ENCODE peak calls at places on chromosome 7, in nine cellular contexts. L is tibial artery, Q is AG09309, M is body of pancreas, R is fibroblast of villous mesenchyme, B is heart right ventricle, K is tibial nerve, J is lower leg skin, X is HL-60. G is an unnamed sample.

GRCh38 chr7:24910551-24911212 is 69.3 kb downstream of the OSBPL3 start:
- DNase-seq in L (no peak), Q (no peak), M (no peak), R (peak; percentile 46), B (no peak), K (no peak), J (no peak), X (no peak), G (no peak)

GRCh38 chr7:5699951-5700384 is 81.5 kb downstream of the RNF216 start:
- DNase-seq in L (no peak), Q (no peak), M (peak; percentile 50), R (peak; percentile 27), B (no peak), K (no peak), J (no peak), X (no peak), G (no peak)

GRCh38 chr7:82335927-82336326 is 107.7 kb downstream of the CACNA2D1 start:
- DNase-seq in L (no peak), Q (no peak), M (peak; percentile 52), R (peak; percentile 70), B (no peak), K (no peak), J (no peak), X (no peak), G (peak; percentile 16)

GRCh38 chr7:88069093-88069492 is 135.0 kb downstream of the ADAM22 start:
- DNase-seq in L (no peak), Q (no peak), M (no peak), R (no peak), B (no peak), K (no peak), J (no peak), X (no peak), G (no peak)

GRCh38 chr7:143381427-143382125 is 431 bp downstream of the ZYX start:
- DNase-seq in L (peak; percentile 76), Q (peak; percentile 38), M (peak; percentile 72), R (peak; percentile 80), B (peak; percentile 86), K (peak; percentile 62), J (peak; percentile 96), X (no peak), G (peak; percentile 48)

GRCh38 chr7:71707041-71707440 is 575.1 kb downstream of the GALNT17 start:
- DNase-seq in L (no peak), Q (no peak), M (no peak), R (no peak), B (no peak), K (no peak), J (no peak), X (no peak), G (no peak)

GRCh38 chr7:151585744-151586424 is 66.2 kb upstream of the RHEB start:
- DNase-seq in L (no peak), Q (no peak), M (no peak), R (no peak), B (no peak), K (no peak), J (no peak), X (no peak), G (no peak)

GRCh38 chr7:44473295-44473694 is 17.2 kb downstream of the NUDCD3 start:
- DNase-seq in L (no peak), Q (no peak), M (no peak), R (peak; percentile 33), B (no peak), K (no peak), J (no peak), X (no peak), G (no peak)

GRCh38 chr7:120799147-120799546 is 58.8 kb downstream of the TSPAN12 start:
- DNase-seq in L (no peak), Q (no peak), M (no peak), R (no peak), B (no peak), K (no peak), J (no peak), X (no peak), G (no peak)

GRCh38 chr7:139753079-139753692 is 24.6 kb downstream of the HIPK2 start:
- DNase-seq in L (no peak), Q (no peak), M (no peak), R (no peak), B (no peak), K (no peak), J (peak; percentile 70), X (no peak), G (no peak)

GRCh38 chr7:139771001-139771956 is 6.5 kb downstream of the HIPK2 start:
- DNase-seq in L (no peak), Q (peak; percentile 28), M (peak; percentile 36), R (peak; percentile 86), B (no peak), K (no peak), J (no peak), X (no peak), G (peak; percentile 84)

GRCh38 chr7:47484923-47485639 is 96.8 kb downstream of the TNS3 start:
- DNase-seq in L (no peak), Q (no peak), M (no peak), R (no peak), B (no peak), K (no peak), J (no peak), X (no peak), G (no peak)
- H3K4me3 ChIP-seq in L (no peak overlapping the region), Q (no peak overlapping the region), M (no peak overlapping the region), R (no peak overlapping the region), B (no peak overlapping the region), K (no peak overlapping the region), J (no peak overlapping the region), X (no peak overlapping the region), G (no peak overlapping the region)

DNA sequence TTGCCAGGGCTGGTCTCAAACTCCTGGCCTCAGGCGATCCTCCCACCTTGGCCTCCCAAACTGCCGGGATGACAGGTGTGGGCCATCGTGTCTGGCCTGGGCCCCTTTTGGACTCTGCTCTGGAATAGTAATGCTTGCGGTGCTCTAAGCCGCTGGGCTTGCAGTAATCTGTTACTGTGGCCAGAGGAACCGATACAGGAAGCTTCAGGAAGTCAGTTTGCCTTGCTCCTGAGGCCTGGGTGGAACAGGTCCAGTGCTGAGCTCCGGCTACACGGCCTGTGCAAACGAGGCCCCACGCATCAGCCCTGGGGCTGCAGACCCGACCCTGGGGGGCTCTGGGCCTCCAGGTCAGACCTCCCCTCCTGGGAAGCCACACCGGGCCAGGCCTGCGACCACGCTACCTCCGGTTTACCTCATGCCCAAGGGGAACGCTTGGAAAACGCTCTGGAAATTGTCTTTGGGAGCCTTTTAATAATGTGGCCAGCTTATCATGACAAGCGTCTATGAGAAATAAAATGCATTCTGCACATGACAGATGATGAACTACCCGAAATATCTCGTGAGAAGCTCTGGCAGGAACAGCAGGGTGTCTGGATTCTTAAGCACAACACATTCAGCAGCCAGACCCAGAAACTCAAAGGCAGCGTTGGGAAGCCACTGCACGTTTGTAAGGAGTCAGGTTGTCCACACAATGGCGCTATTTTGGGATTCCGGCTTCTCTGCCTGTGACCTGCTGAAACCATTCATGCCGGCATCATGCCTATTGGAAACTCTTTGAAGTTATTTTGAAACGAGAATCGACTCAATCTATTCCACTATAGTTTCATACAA is 10.1 kb upstream of the ADAP1 start:
- DNase-seq in L (peak; percentile 72), Q (peak; percentile 52), M (peak; percentile 48), R (peak; percentile 75), B (peak; percentile 23), K (no peak), J (peak; percentile 84), X (peak; percentile 69), G (peak; percentile 41)
- TF ChIP-seq CTCF in L (peak; percentile 24), Q (peak; percentile 49), M (no peak), R (peak; percentile 18), B (peak; percentile 23), K (no peak), J (no peak), X (peak; percentile 20), G (peak; percentile 49)

GRCh38 chr7:92608380-92609322 is 18.5 kb upstream of the FAM133B start:
- DNase-seq in L (no peak), Q (no peak), M (peak; percentile 68), R (no peak), B (peak; percentile 24), K (no peak), J (no peak), X (no peak), G (no peak)
- H3K4me3 ChIP-seq in L (no peak overlapping the region), Q (no peak overlapping the region), M (no peak overlapping the region), R (peak overlapping the region; percentile 3), B (no peak overlapping the region), K (no peak overlapping the region), J (no peak overlapping the region), X (no peak overlapping the region), G (no peak overlapping the region)

DNA sequence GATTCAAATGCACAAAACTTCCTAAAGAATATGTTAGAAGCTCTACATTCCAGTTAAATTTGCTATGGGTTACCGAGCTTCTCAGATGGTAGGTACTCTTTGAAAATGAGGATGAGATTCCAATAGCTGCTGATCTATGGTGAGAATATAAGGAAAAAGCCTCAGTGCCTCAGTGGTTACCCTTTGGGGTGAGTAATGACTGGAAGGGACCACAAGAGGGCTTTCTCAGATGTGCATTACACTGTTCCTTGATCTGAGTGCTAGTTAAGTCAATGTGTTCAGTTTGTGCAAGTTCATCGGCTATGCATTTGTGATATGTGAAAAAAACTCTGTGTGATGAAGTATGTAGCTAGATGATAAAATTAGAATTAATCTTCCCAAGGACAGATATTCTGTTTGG is 3.5 kb downstream of the NRCAM start:
- DNase-seq in L (no peak), Q (no peak), M (no peak), R (peak; percentile 24), B (no peak), K (no peak), J (no peak), X (no peak), G (no peak)
- TF ChIP-seq CTCF in L (no peak), Q (peak; percentile 58), M (peak; percentile 24), R (peak; percentile 69), B (peak; percentile 17), K (peak; percentile 30), J (no peak), X (peak; percentile 47), G (peak; percentile 68)

GRCh38 chr7:1537631-1538412 is 7.3 kb downstream of the MAFK start:
- DNase-seq in L (peak; percentile 95), Q (peak; percentile 84), M (peak; percentile 94), R (peak; percentile 98), B (peak; percentile 94), K (peak; percentile 93), J (peak; percentile 97), X (no peak), G (peak; percentile 91)
- H3K4me3 ChIP-seq in L (peak overlapping the region; percentile 76), Q (peak overlapping the region; percentile 47), M (no peak overlapping the region), R (peak overlapping the region; percentile 62), B (peak overlapping the region; percentile 26), K (peak overlapping the region; percentile 38), J (no peak overlapping the region), X (no peak overlapping the region), G (peak overlapping the region; percentile 34)

DNA sequence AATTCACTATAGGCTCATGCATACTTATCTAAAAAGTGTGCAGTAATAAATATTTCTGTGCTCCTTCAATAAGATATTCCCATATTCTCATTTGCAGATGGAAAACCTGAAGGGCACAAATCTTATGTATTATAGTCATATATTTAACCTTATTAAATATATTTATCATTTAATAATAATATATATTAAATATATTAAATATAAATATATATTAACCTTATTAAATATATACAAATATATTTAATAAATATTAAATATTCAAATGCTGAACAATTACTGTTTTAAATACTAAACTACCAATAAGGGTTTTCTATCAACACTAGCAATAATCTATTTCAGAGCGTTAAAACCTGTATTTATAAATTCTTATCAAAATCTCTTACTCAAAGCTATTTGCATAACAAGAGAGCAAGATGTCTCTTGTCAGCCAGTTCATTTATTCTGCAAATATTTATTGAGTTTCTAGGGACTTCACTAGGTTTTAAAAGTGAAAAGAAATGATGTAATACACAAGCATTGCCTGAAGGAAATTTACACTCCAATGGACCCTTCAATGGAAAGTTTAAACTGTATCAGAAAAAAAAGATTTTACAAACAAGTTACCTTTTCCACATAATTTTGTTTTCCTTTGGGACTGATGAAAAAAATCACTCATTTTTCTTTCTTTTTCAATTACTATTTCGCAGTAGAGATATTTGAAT is 159.2 kb downstream of the AGMO start:
- DNase-seq in L (no peak), Q (no peak), M (no peak), R (no peak), B (no peak), K (no peak), J (no peak), X (no peak), G (no peak)
- TF ChIP-seq CTCF in L (no peak), Q (no peak), M (no peak), R (no peak), B (no peak), K (no peak), J (no peak), X (no peak), G (no peak)

G was measured in astrocyte of the cerebellum.